ENCODE peak calls at places on chromosomes 12 and 14, in four cellular contexts. P, K, D and R are unnamed samples.

GRCh38 chr14:99067141-99067920 is 204.7 kb downstream of the BCL11B start:
- DNase-seq in D (no peak), P (no peak), K (no peak), R (no peak)

GRCh38 chr12:18382486-18382885 is 121.2 kb downstream of the PIK3C2G start:
- DNase-seq in K (no peak), P (no peak), D (no peak), R (no peak)

GRCh38 chr14:98984719-98985041 is 287.3 kb downstream of the BCL11B start:
- DNase-seq in P (peak), K (no peak), D (no peak), R (no peak)

GRCh38 chr14:91940209-91940608 is 7.3 kb downstream of the FBLN5 start:
- DNase-seq in K (no peak), D (no peak), P (no peak), R (no peak)

GRCh38 chr14:92039073-92039719 is 663 bp downstream of the TRIP11 start:
- DNase-seq in D (peak), P (peak), K (peak), R (peak)

GRCh38 chr12:53484686-53485567 is 14.3 kb downstream of the MAP3K12 start:
- DNase-seq in K (no peak), P (no peak), D (no peak), R (no peak)

GRCh38 chr12:92574046-92574783 is 128.6 kb upstream of the PLEKHG7 start:
- DNase-seq in P (no peak), K (peak), D (peak), R (peak)

GRCh38 chr14:69315302-69315701 is 55.3 kb downstream of the GALNT16 start:
- DNase-seq in K (peak), P (peak), D (no peak), R (no peak)

GRCh38 chr12:30700216-30700900 is 4.7 kb upstream of the IPO8 start:
- DNase-seq in K (no peak), P (no peak), D (no peak), R (no peak)

GRCh38 chr14:75673345-75673744 is 12.3 kb downstream of the TTLL5 start:
- DNase-seq in K (no peak), P (no peak), D (no peak), R (no peak)

GRCh38 chr12:131965073-131965472 is 15.3 kb downstream of the EP400 start:
- DNase-seq in P (no peak), K (no peak), D (no peak), R (no peak)

GRCh38 chr14:77124345-77125274 is 17.0 kb downstream of the ZDHHC22 start:
- DNase-seq in D (no peak), P (peak), K (peak), R (peak)

GRCh38 chr12:123111498-123112165 is 39.3 kb downstream of the PITPNM2 start:
- DNase-seq in P (no peak), D (no peak), K (no peak), R (no peak)

GRCh38 chr12:52543985-52544888 is 8.7 kb downstream of the KRT71 start:
- DNase-seq in D (no peak), K (no peak), P (peak), R (peak)

GRCh38 chr14:94538070-94538740 is 23.0 kb upstream of the SERPINA4 start:
- DNase-seq in K (no peak), D (no peak), P (no peak), R (no peak)

GRCh38 chr14:65168840-65169239 is 66.5 kb upstream of the MAX start:
- DNase-seq in D (no peak), K (no peak), P (no peak), R (no peak)

GRCh38 chr14:65164068-65164824 is 61.9 kb upstream of the MAX start:
- DNase-seq in P (peak), D (peak), K (no peak), R (peak)

GRCh38 chr14:65167072-65167645 is 64.8 kb upstream of the MAX start:
- DNase-seq in P (no peak), K (no peak), D (no peak), R (no peak)

GRCh38 chr14:65169351-65169750 is 67.0 kb upstream of the MAX start:
- DNase-seq in D (no peak), P (no peak), K (no peak), R (no peak)

GRCh38 chr14:65164825-65165135 is 62.5 kb upstream of the MAX start:
- DNase-seq in D (peak), K (no peak), P (no peak), R (no peak)
- TF ChIP-seq ELF4 in D (no peak), K (no peak), P (no peak), R (no peak)

GRCh38 chr12:77104792-77105191 is 39.4 kb upstream of the E2F7 start:
- DNase-seq in D (no peak), P (no peak), K (no peak), R (no peak)

GRCh38 chr12:77104281-77104680 is 38.9 kb upstream of the E2F7 start:
- DNase-seq in D (no peak), K (no peak), P (no peak), R (no peak)

GRCh38 chr12:77102123-77102522 is 36.8 kb upstream of the E2F7 start:
- DNase-seq in K (no peak), P (no peak), D (no peak), R (no peak)

GRCh38 chr12:77099799-77100198 is 34.4 kb upstream of the E2F7 start:
- DNase-seq in D (no peak), P (no peak), K (no peak), R (no peak)

GRCh38 chr12:77102691-77103090 is 37.3 kb upstream of the E2F7 start:
- DNase-seq in K (no peak), D (no peak), P (no peak), R (no peak)
- TF ChIP-seq ELF4 in K (no peak), D (no peak), P (no peak), R (no peak)

DNA sequence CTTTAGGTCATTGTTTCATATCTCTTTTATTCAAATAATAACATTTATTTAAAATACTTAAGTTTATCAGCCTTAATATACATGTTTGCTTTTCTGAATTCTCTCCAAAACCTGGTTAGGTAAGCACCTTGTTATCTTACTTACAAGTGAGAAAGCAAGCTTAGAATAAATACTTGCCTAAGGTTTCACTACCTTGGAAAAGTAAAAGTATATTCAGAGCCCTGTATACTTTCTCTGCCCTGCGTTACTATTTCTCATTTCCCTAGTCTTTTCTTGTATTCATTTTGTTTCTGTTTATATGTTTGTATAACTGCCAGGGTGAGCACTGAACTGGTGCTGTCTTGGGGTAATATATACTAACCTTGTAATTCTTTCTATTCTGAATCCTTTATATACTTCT is 21.5 kb downstream of the METAP2 start:
- DNase-seq in P (no peak), D (no peak), K (no peak), R (no peak)
- TF ChIP-seq ELF4 in P (no peak), D (no peak), K (no peak), R (no peak)

GRCh38 chr12:84982888-84983287 is 53.2 kb downstream of the TSPAN19 start:
- DNase-seq in K (no peak), D (no peak), P (no peak), R (no peak)

GRCh38 chr12:84983289-84983688 is 52.8 kb downstream of the TSPAN19 start:
- DNase-seq in K (no peak), D (no peak), P (no peak), R (no peak)

GRCh38 chr12:84986586-84986985 is 49.5 kb downstream of the TSPAN19 start:
- DNase-seq in D (no peak), K (no peak), P (no peak), R (no peak)
- TF ChIP-seq ELF4 in D (no peak), K (no peak), P (no peak), R (no peak)

GRCh38 chr12:75979181-75979580 is 52.4 kb downstream of the PHLDA1 start:
- DNase-seq in K (no peak), P (no peak), D (no peak), R (no peak)
- TF ChIP-seq ELF4 in K (no peak), P (no peak), D (no peak), R (no peak)

GRCh38 chr12:106311139-106311538 is 8.6 kb downstream of the TCP11L2 start:
- DNase-seq in P (no peak), D (no peak), K (no peak), R (no peak)

GRCh38 chr12:106308611-106309010 is 6.1 kb downstream of the TCP11L2 start:
- DNase-seq in K (no peak), P (no peak), D (no peak), R (no peak)

GRCh38 chr12:106307176-106307575 is 4.6 kb downstream of the TCP11L2 start:
- DNase-seq in P (no peak), K (no peak), D (no peak), R (no peak)

GRCh38 chr12:106310687-106311086 is 8.2 kb downstream of the TCP11L2 start:
- DNase-seq in D (no peak), P (no peak), K (no peak), R (no peak)

GRCh38 chr12:106309671-106310313 is 7.3 kb downstream of the TCP11L2 start:
- DNase-seq in D (no peak), P (no peak), K (no peak), R (no peak)
- TF ChIP-seq ELF4 in D (no peak), P (no peak), K (no peak), R (no peak)

GRCh38 chr12:94560416-94561221 is 89.7 kb downstream of the TMCC3 start:
- DNase-seq in P (no peak), D (no peak), K (peak), R (no peak)
- TF ChIP-seq ELF4 in P (no peak), D (no peak), K (no peak), R (no peak)

GRCh38 chr12:57162541-57163125 is 15.2 kb upstream of the LRP1-AS start:
- DNase-seq in P (no peak), D (no peak), K (no peak), R (no peak)

GRCh38 chr12:57164454-57164853 is 17.0 kb upstream of the LRP1-AS start:
- DNase-seq in K (no peak), D (no peak), P (no peak), R (no peak)

GRCh38 chr12:57166971-57167371 is 19.6 kb upstream of the LRP1-AS start:
- DNase-seq in K (no peak), D (no peak), P (peak), R (no peak)

GRCh38 chr12:57165741-57166140 is 18.3 kb upstream of the LRP1-AS start:
- DNase-seq in P (no peak), D (no peak), K (no peak), R (no peak)

GRCh38 chr12:57164966-57165365 is 17.5 kb upstream of the LRP1-AS start:
- DNase-seq in K (no peak), D (no peak), P (peak), R (no peak)
- TF ChIP-seq ELF4 in K (no peak), D (no peak), P (no peak), R (no peak)

GRCh38 chr12:43835656-43836454 is at the start of gene TMEM117:
- DNase-seq in K (peak), P (peak), D (peak), R (peak)
- TF ChIP-seq ELF4 in K (no peak), P (no peak), D (no peak), R (no peak)

GRCh38 chr12:14257734-14258467 is 107.6 kb upstream of the ATF7IP start:
- DNase-seq in P (peak), K (peak), D (peak), R (peak)
- TF ChIP-seq ELF4 in P (no peak), K (no peak), D (no peak), R (no peak)